ENCODE peak calls at places on chromosomes 13 and 19, in ten cellular contexts. One of them, this sample, is unnamed.

GRCh38 chr19:10935371-10936059 is 6.9 kb downstream of the TIMM29 start:
- DNase-seq in small intestine: no peak
- DNase-seq in chondrocyte: no peak
- DNase-seq in A549: no peak
- DNase-seq in DND-41: no peak
- DNase-seq in BE2C: no peak
- DNase-seq in hepatic stellate cell: no peak
- DNase-seq in NCI-H1105 treated with DMSO at 0.1 percent for 48 hours: no peak
- DNase-seq in brain microvascular endothelial cell: no peak
- DNase-seq in IMR-90: no peak
- DNase-seq in this sample: no peak

GRCh38 chr13:41848435-41849255 is 112.3 kb downstream of the VWA8 start:
- DNase-seq in A549: no peak
- DNase-seq in brain microvascular endothelial cell: peak; percentile 38
- DNase-seq in NCI-H1105 treated with DMSO at 0.1 percent for 48 hours: no peak
- DNase-seq in DND-41: no peak
- DNase-seq in BE2C: no peak
- DNase-seq in small intestine: no peak
- DNase-seq in IMR-90: peak; percentile 52
- DNase-seq in chondrocyte: no peak
- DNase-seq in hepatic stellate cell: peak; percentile 21
- DNase-seq in this sample: no peak

GRCh38 chr13:33537691-33538090 is 252.1 kb upstream of the STARD13 start:
- DNase-seq in BE2C: no peak
- DNase-seq in IMR-90: no peak
- DNase-seq in NCI-H1105 treated with DMSO at 0.1 percent for 48 hours: no peak
- DNase-seq in A549: no peak
- DNase-seq in small intestine: no peak
- DNase-seq in chondrocyte: no peak
- DNase-seq in DND-41: no peak
- DNase-seq in brain microvascular endothelial cell: no peak
- DNase-seq in hepatic stellate cell: no peak
- DNase-seq in this sample: no peak

GRCh38 chr19:5963855-5964254 is 14.1 kb downstream of the RANBP3 start:
- DNase-seq in small intestine: no peak
- DNase-seq in chondrocyte: no peak
- DNase-seq in BE2C: no peak
- DNase-seq in IMR-90: no peak
- DNase-seq in DND-41: no peak
- DNase-seq in brain microvascular endothelial cell: no peak
- DNase-seq in hepatic stellate cell: no peak
- DNase-seq in NCI-H1105 treated with DMSO at 0.1 percent for 48 hours: no peak
- DNase-seq in A549: no peak
- DNase-seq in this sample: no peak

GRCh38 chr13:47457631-47458030 is 543.4 kb downstream of the SUCLA2 start:
- DNase-seq in small intestine: no peak
- DNase-seq in BE2C: no peak
- DNase-seq in brain microvascular endothelial cell: no peak
- DNase-seq in DND-41: no peak
- DNase-seq in NCI-H1105 treated with DMSO at 0.1 percent for 48 hours: no peak
- DNase-seq in hepatic stellate cell: peak; percentile 14
- DNase-seq in chondrocyte: no peak
- DNase-seq in IMR-90: peak; percentile 49
- DNase-seq in A549: no peak
- DNase-seq in this sample: no peak

GRCh38 chr13:66977156-66977555 is 253.0 kb downstream of the PCDH9 start:
- DNase-seq in DND-41: no peak
- DNase-seq in small intestine: no peak
- DNase-seq in NCI-H1105 treated with DMSO at 0.1 percent for 48 hours: no peak
- DNase-seq in hepatic stellate cell: no peak
- DNase-seq in IMR-90: peak; percentile 41
- DNase-seq in A549: no peak
- DNase-seq in chondrocyte: no peak
- DNase-seq in brain microvascular endothelial cell: no peak
- DNase-seq in BE2C: no peak
- DNase-seq in this sample: no peak

GRCh38 chr13:21670006-21670882 is 629 bp upstream of the FGF9 start:
- DNase-seq in A549: peak; percentile 48
- DNase-seq in NCI-H1105 treated with DMSO at 0.1 percent for 48 hours: peak; percentile 43
- DNase-seq in hepatic stellate cell: peak; percentile 47
- DNase-seq in BE2C: peak; percentile 27
- DNase-seq in DND-41: peak; percentile 71
- DNase-seq in IMR-90: peak; percentile 48
- DNase-seq in small intestine: peak; percentile 42
- DNase-seq in brain microvascular endothelial cell: peak; percentile 13
- DNase-seq in chondrocyte: no peak
- DNase-seq in this sample: peak; percentile 76

GRCh38 chr19:3111586-3112247 is 17.6 kb downstream of the GNA11 start:
- DNase-seq in IMR-90: no peak
- DNase-seq in hepatic stellate cell: no peak
- DNase-seq in small intestine: no peak
- DNase-seq in DND-41: no peak
- DNase-seq in NCI-H1105 treated with DMSO at 0.1 percent for 48 hours: no peak
- DNase-seq in A549: no peak
- DNase-seq in brain microvascular endothelial cell: no peak
- DNase-seq in BE2C: no peak
- DNase-seq in chondrocyte: no peak
- DNase-seq in this sample: no peak

GRCh38 chr19:54521860-54522513 is 19.4 kb downstream of the LAIR2 start:
- DNase-seq in BE2C: no peak
- DNase-seq in NCI-H1105 treated with DMSO at 0.1 percent for 48 hours: no peak
- DNase-seq in IMR-90: no peak
- DNase-seq in brain microvascular endothelial cell: no peak
- DNase-seq in hepatic stellate cell: no peak
- DNase-seq in A549: no peak
- DNase-seq in chondrocyte: no peak
- DNase-seq in small intestine: no peak
- DNase-seq in DND-41: no peak
- DNase-seq in this sample: no peak

GRCh38 chr13:55199132-55199531 is 1941.6 kb upstream of the PRR20A start:
- DNase-seq in BE2C: peak; percentile 14
- DNase-seq in A549: peak; percentile 1
- DNase-seq in brain microvascular endothelial cell: no peak
- DNase-seq in small intestine: no peak
- DNase-seq in DND-41: no peak
- DNase-seq in hepatic stellate cell: no peak
- DNase-seq in IMR-90: no peak
- DNase-seq in chondrocyte: no peak
- DNase-seq in NCI-H1105 treated with DMSO at 0.1 percent for 48 hours: no peak
- DNase-seq in this sample: no peak

GRCh38 chr13:110831437-110832204 is 83.2 kb downstream of the ANKRD10 start:
- DNase-seq in hepatic stellate cell: no peak
- DNase-seq in BE2C: no peak
- DNase-seq in small intestine: no peak
- DNase-seq in NCI-H1105 treated with DMSO at 0.1 percent for 48 hours: no peak
- DNase-seq in A549: no peak
- DNase-seq in DND-41: no peak
- DNase-seq in IMR-90: no peak
- DNase-seq in chondrocyte: no peak
- DNase-seq in brain microvascular endothelial cell: no peak
- DNase-seq in this sample: no peak

GRCh38 chr19:16571689-16572331 is 405 bp downstream of the SLC35E1 start:
- DNase-seq in chondrocyte: no peak
- DNase-seq in BE2C: peak; percentile 30
- DNase-seq in DND-41: no peak
- DNase-seq in hepatic stellate cell: peak; percentile 26
- DNase-seq in A549: peak; percentile 13
- DNase-seq in IMR-90: peak; percentile 20
- DNase-seq in brain microvascular endothelial cell: no peak
- DNase-seq in small intestine: peak; percentile 26
- DNase-seq in NCI-H1105 treated with DMSO at 0.1 percent for 48 hours: peak; percentile 16
- DNase-seq in this sample: peak; percentile 69